ENCODE peak calls at places on chromosomes 4 and X, in nine cellular contexts. I is Calu3, F is HL-60, A is astrocyte, N is A549, W is foreskin fibroblast, H is WERI-Rb-1, U is fibroblast of lung, L is glutamatergic neuron. K is an unnamed sample.
A peak's percentile ranks its signal among the peaks of the same experiment; 100 is the strongest.

GRCh38 chrX:28178206-28178605 is 197.0 kb upstream of the DCAF8L1 start:
- DNase-seq in U (no peak), W (no peak), N (no peak), F (no peak), L (no peak), A (no peak), H (no peak), I (no peak), K (no peak)

GRCh38 chrX:107449490-107450175 is at the start of gene FRMPD3:
- DNase-seq in U (no peak), F (no peak), A (no peak), L (peak; percentile 47), H (peak; percentile 11), W (peak; percentile 30), N (no peak), I (peak; percentile 21), K (no peak)

GRCh38 chrX:40179333-40179732 is 81.6 kb upstream of the BCOR start:
- DNase-seq in L (no peak), A (no peak), W (no peak), F (peak; percentile 77), I (no peak), H (no peak), N (no peak), U (no peak), K (no peak)

GRCh38 chr4:69156913-69157312 is 57.6 kb downstream of the UGT2B11 start:
- DNase-seq in W (no peak), L (peak; percentile 21), N (peak; percentile 4), A (no peak), I (peak; percentile 27), F (no peak), U (no peak), H (peak; percentile 21), K (no peak)

GRCh38 chr4:129926936-129927335 is 831.0 kb downstream of the C4orf33 start:
- DNase-seq in H (no peak), U (no peak), I (no peak), N (no peak), F (no peak), W (no peak), L (no peak), A (no peak), K (no peak)

GRCh38 chrX:82813671-82814078 is 694.4 kb upstream of the POU3F4 start:
- DNase-seq in I (peak; percentile 41), W (peak; percentile 1), H (no peak), A (peak; percentile 87), U (peak; percentile 90), F (no peak), L (no peak), N (peak; percentile 86), K (no peak)

GRCh38 chr4:145044341-145044740 is 53.7 kb downstream of the ANAPC10 start:
- DNase-seq in U (peak; percentile 79), H (no peak), A (peak; percentile 70), F (no peak), L (no peak), N (no peak), I (no peak), W (no peak), K (no peak)

GRCh38 chrX:96314974-96315373 is 369.7 kb upstream of the DIAPH2 start:
- DNase-seq in I (peak; percentile 1), W (peak; percentile 26), L (no peak), H (no peak), F (no peak), N (peak; percentile 23), A (peak; percentile 4), U (peak; percentile 23), K (no peak)

GRCh38 chr4:150082241-150082640 is 4.0 kb downstream of the DCLK2 start:
- DNase-seq in H (peak; percentile 37), I (no peak), W (peak; percentile 11), U (no peak), N (no peak), A (no peak), L (no peak), F (no peak), K (no peak)

GRCh38 chrX:123975180-123975579 is 13.7 kb downstream of the STAG2 start:
- DNase-seq in I (no peak), N (no peak), L (no peak), F (peak; percentile 13), H (no peak), U (peak; percentile 82), A (peak; percentile 74), W (peak; percentile 43), K (no peak)

GRCh38 chr4:61533140-61533539 is 333.0 kb downstream of the ADGRL3 start:
- DNase-seq in I (no peak), A (peak; percentile 73), L (no peak), U (peak; percentile 77), N (no peak), F (no peak), W (no peak), H (no peak), K (no peak)

GRCh38 chr4:74671074-74671698 is 123.1 kb downstream of the BTC start:
- DNase-seq in H (peak; percentile 61), A (peak; percentile 32), W (peak; percentile 90), L (peak; percentile 63), F (peak; percentile 66), N (peak; percentile 84), I (peak; percentile 73), U (peak; percentile 55), K (no peak)

GRCh38 chrX:111519215-111519614 is 7.8 kb downstream of the SERTM2 start:
- DNase-seq in L (no peak), W (no peak), I (no peak), A (peak; percentile 75), U (peak; percentile 80), F (no peak), N (no peak), H (peak; percentile 9), K (no peak)

GRCh38 chr4:53365121-53365485 is 758 bp downstream of the SCFD2 start:
- DNase-seq in A (no peak), L (no peak), N (no peak), U (peak; percentile 29), F (peak; percentile 71), I (peak; percentile 3), W (peak; percentile 58), H (no peak), K (no peak)

GRCh38 chr4:117327491-117327890 is 242.1 kb upstream of the TRAM1L1 start:
- DNase-seq in N (no peak), I (no peak), W (no peak), U (peak; percentile 5), L (no peak), F (no peak), H (no peak), A (no peak), K (no peak)

GRCh38 chr4:111937368-111937767 is 207.9 kb upstream of the FAM241A start:
- DNase-seq in U (peak; percentile 18), A (no peak), I (no peak), L (no peak), F (no peak), H (no peak), N (peak; percentile 27), W (peak; percentile 54), K (no peak)

GRCh38 chr4:183747931-183748664 is 89.0 kb downstream of the TRAPPC11 start:
- DNase-seq in F (no peak), A (no peak), N (no peak), L (no peak), W (no peak), H (no peak), I (no peak), U (no peak), K (no peak)

GRCh38 chrX:143869018-143869417 is 14.9 kb upstream of the UBE2NL start:
- DNase-seq in I (no peak), W (no peak), N (no peak), L (no peak), F (no peak), U (no peak), A (no peak), H (no peak), K (no peak)

GRCh38 chr4:121829511-121829910 is 5.8 kb upstream of the CCNA2 start:
- DNase-seq in N (no peak), H (no peak), F (no peak), I (no peak), A (no peak), W (peak; percentile 64), U (no peak), L (no peak), K (no peak)

GRCh38 chrX:49117597-49117996 is 5.9 kb downstream of the GPKOW start:
- DNase-seq in A (no peak), L (no peak), W (no peak), I (no peak), U (no peak), H (no peak), F (no peak), N (no peak), K (no peak)

GRCh38 chrX:69396916-69397315 is 107.2 kb upstream of the NALF2 start:
- DNase-seq in U (no peak), A (no peak), H (no peak), N (no peak), W (no peak), F (no peak), L (no peak), I (no peak), K (no peak)

GRCh38 chr4:622996-623913 is 2.1 kb upstream of the PDE6B start:
- DNase-seq in W (no peak), I (no peak), H (no peak), F (no peak), N (no peak), U (no peak), L (no peak), A (no peak), K (no peak)

GRCh38 chr4:87114245-87115062 is 106.0 kb downstream of the KLHL8 start:
- DNase-seq in F (no peak), L (no peak), W (no peak), A (no peak), N (no peak), H (no peak), I (no peak), U (no peak), K (no peak)
- TF ChIP-seq CTCF in F (no peak), L (no peak), W (no peak), A (no peak), N (peak; percentile 9), H (peak; percentile 51), I (no peak), U (no peak), K (no peak)

GRCh38 chr4:139768913-139769312 is 103.3 kb downstream of the MGST2 start:
- DNase-seq in I (no peak), U (no peak), W (no peak), L (no peak), H (no peak), F (peak; percentile 25), N (peak; percentile 21), A (no peak), K (no peak)
- TF ChIP-seq CTCF in I (no peak), U (no peak), W (no peak), L (peak; percentile 17), H (peak; percentile 49), F (no peak), N (no peak), A (no peak), K (no peak)

DNA sequence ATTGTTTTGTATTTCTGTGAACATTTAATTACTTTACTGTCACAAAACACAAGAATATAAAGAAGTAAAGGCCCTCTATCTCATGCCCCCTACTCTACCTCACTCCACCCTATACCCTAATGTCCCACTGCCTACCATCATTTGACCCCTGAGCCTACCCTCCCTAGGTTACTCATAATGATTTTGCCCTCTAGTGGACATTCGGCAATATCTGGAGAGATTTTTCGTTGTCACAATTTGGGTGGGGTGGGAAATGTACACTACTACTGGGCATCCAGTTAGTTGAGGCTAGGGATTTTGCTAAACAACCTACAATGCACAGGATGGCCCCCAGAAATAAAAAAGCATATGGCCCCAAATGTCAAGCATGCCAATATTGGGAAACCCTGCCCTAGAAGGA is 10.2 kb downstream of the TEX13A start:
- DNase-seq in L (no peak), W (no peak), A (no peak), H (no peak), U (no peak), N (no peak), F (no peak), I (no peak), K (no peak)
- TF ChIP-seq CTCF in L (peak; percentile 27), W (no peak), A (no peak), H (no peak), U (no peak), N (no peak), F (no peak), I (no peak), K (no peak)

GRCh38 chr4:146212781-146213180 is 1.6 kb upstream of the REELD1 start:
- DNase-seq in N (no peak), W (no peak), L (no peak), U (peak; percentile 42), I (no peak), A (no peak), F (no peak), H (no peak), K (no peak)
- TF ChIP-seq CTCF in N (no peak), W (no peak), L (no peak), U (no peak), I (no peak), A (no peak), F (no peak), H (no peak), K (no peak)

K was measured in natural killer cell.